ENCODE peak calls at places on chromosomes 6 and 20, in seven cellular contexts. T is RWPE1, D is A549, O is fibroblast of lung, K is AG04449, R is lung, M is AG04450. Y is an unnamed sample.
A peak's percentile ranks its signal among the peaks of the same experiment; 100 is the strongest.

GRCh38 chr6:78010130-78010529 is 357.3 kb downstream of the MEI4 start:
- DNase-seq in R (no peak), K (no peak), M (no peak), T (no peak), D (no peak), O (no peak), Y (no peak)

GRCh38 chr20:41202426-41202825 is 65.1 kb downstream of the PLCG1 start:
- DNase-seq in M (no peak), R (no peak), O (no peak), D (no peak), T (no peak), K (no peak), Y (no peak)

GRCh38 chr20:25053207-25054132 is 4.5 kb downstream of the ACSS1 start:
- DNase-seq in O (peak; percentile 51), K (no peak), T (no peak), D (no peak), R (no peak), M (no peak), Y (no peak)

GRCh38 chr6:156437084-156437879 is 339.9 kb upstream of the ARID1B start:
- DNase-seq in T (no peak), K (no peak), M (no peak), O (no peak), R (no peak), D (no peak), Y (peak; percentile 42)

GRCh38 chr6:145063091-145063490 is 672.2 kb downstream of the EPM2A start:
- DNase-seq in K (no peak), O (peak; percentile 33), T (no peak), D (no peak), M (no peak), R (no peak), Y (no peak)

GRCh38 chr20:56411759-56412472 is at the start of gene CASS4:
- DNase-seq in O (peak; percentile 93), T (no peak), K (peak; percentile 70), R (no peak), M (peak; percentile 63), D (no peak), Y (no peak)

GRCh38 chr20:40510622-40511021 is 178.4 kb downstream of the MAFB start:
- DNase-seq in D (no peak), T (no peak), M (no peak), K (no peak), O (no peak), R (no peak), Y (no peak)

GRCh38 chr6:62707156-62707555 is 421.1 kb upstream of the KHDRBS2 start:
- DNase-seq in R (no peak), M (no peak), T (no peak), D (no peak), K (no peak), O (no peak), Y (no peak)

GRCh38 chr6:109897025-109897424 is 81.1 kb upstream of the GPR6 start:
- DNase-seq in K (no peak), D (no peak), T (no peak), M (no peak), O (no peak), R (no peak), Y (no peak)

GRCh38 chr6:1381397-1382330 is 7.7 kb upstream of the FOXF2 start:
- DNase-seq in T (peak; percentile 48), K (no peak), D (no peak), R (no peak), O (peak; percentile 50), M (no peak), Y (no peak)

GRCh38 chr20:53331151-53331973 is 262.3 kb downstream of the ZNF217 start:
- DNase-seq in M (no peak), R (no peak), O (peak; percentile 12), K (no peak), T (peak; percentile 57), D (peak; percentile 31), Y (no peak)

GRCh38 chr6:130390890-130391289 is 25.1 kb downstream of the TMEM200A start:
- DNase-seq in R (no peak), M (no peak), D (no peak), K (no peak), O (no peak), T (no peak), Y (no peak)

GRCh38 chr20:63578224-63579016 is 4.4 kb upstream of the HELZ2 start:
- DNase-seq in D (no peak), T (no peak), O (no peak), K (no peak), M (no peak), R (no peak), Y (no peak)

GRCh38 chr6:106063448-106063850 is 22.7 kb upstream of the PRDM1 start:
- DNase-seq in R (no peak), K (no peak), T (peak; percentile 52), D (no peak), M (no peak), O (peak; percentile 47), Y (no peak)

GRCh38 chr20:63118303-63118670 is 97.6 kb downstream of the YTHDF1 start:
- DNase-seq in O (no peak), K (no peak), M (no peak), R (no peak), D (no peak), T (no peak), Y (no peak)

GRCh38 chr6:168364793-168365421 is 45.3 kb upstream of the DACT2 start:
- DNase-seq in M (no peak), O (no peak), K (no peak), T (no peak), D (no peak), R (no peak), Y (no peak)

GRCh38 chr6:28137458-28138020 is 4.1 kb upstream of the ZKSCAN8 start:
- DNase-seq in O (no peak), D (no peak), K (no peak), R (no peak), M (no peak), T (no peak), Y (no peak)

DNA sequence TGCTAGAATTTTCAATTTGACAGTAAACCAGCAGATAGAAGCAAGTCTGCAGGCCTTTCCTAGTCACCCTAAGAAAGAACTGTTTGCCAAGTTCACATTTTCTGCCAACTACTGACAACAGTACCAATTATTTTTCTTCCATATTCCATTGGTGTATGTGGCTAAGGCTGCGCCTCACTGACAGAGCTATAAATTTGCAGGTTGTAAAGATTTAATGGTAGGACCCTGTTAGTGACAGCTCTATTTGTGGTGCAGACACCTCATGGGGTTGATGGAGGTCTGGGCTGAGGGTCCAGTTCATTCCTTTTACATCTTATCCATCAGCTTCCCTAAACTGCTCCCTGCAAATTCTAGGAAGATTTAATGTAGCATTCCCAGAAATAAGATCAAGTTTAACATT is 228.5 kb downstream of the FRK start:
- DNase-seq in T (no peak), K (no peak), M (no peak), D (no peak), O (no peak), R (no peak), Y (no peak)
- TF ChIP-seq CTCF in T (no peak), K (no peak), M (no peak), D (no peak), O (no peak), R (no peak), Y (no peak)

GRCh38 chr20:42979720-42980119 is 210.0 kb downstream of the PTPRT start:
- DNase-seq in R (no peak), T (no peak), O (no peak), K (no peak), D (no peak), M (no peak), Y (no peak)

GRCh38 chr20:42987376-42988114 is 202.2 kb downstream of the PTPRT start:
- DNase-seq in R (no peak), D (no peak), O (no peak), K (no peak), T (no peak), M (no peak), Y (no peak)

GRCh38 chr20:42986143-42986773 is 203.4 kb downstream of the PTPRT start:
- DNase-seq in D (no peak), M (no peak), T (no peak), O (no peak), R (no peak), K (no peak), Y (no peak)

GRCh38 chr20:42981258-42981657 is 208.4 kb downstream of the PTPRT start:
- DNase-seq in M (no peak), O (no peak), R (no peak), T (no peak), K (no peak), D (no peak), Y (no peak)

GRCh38 chr20:42985628-42986027 is 204.1 kb downstream of the PTPRT start:
- DNase-seq in R (no peak), K (no peak), T (no peak), M (no peak), O (no peak), D (no peak), Y (no peak)
- TF ChIP-seq CTCF in R (no peak), K (no peak), T (no peak), M (no peak), O (no peak), D (no peak), Y (no peak)

GRCh38 chr20:1507276-1507675 is 16.1 kb upstream of the SIRPB2 start:
- DNase-seq in T (no peak), M (no peak), D (no peak), R (no peak), K (no peak), O (no peak), Y (no peak)

GRCh38 chr20:1508576-1508975 is 17.4 kb upstream of the SIRPB2 start:
- DNase-seq in T (no peak), M (no peak), R (no peak), O (no peak), K (no peak), D (no peak), Y (no peak)

GRCh38 chr20:1505871-1506270 is 14.7 kb upstream of the SIRPB2 start:
- DNase-seq in T (peak; percentile 35), O (no peak), K (no peak), R (no peak), M (no peak), D (no peak), Y (no peak)

GRCh38 chr20:1505361-1505760 is 14.1 kb upstream of the SIRPB2 start:
- DNase-seq in M (no peak), T (peak; percentile 65), O (no peak), R (no peak), K (no peak), D (peak; percentile 14), Y (no peak)

GRCh38 chr20:1509237-1509636 is 18.0 kb upstream of the SIRPB2 start:
- DNase-seq in D (peak; percentile 39), T (no peak), R (no peak), O (peak; percentile 10), M (no peak), K (no peak), Y (no peak)
- TF ChIP-seq CTCF in D (peak; percentile 56), T (peak; percentile 34), R (peak; percentile 24), O (peak; percentile 28), M (peak; percentile 39), K (peak; percentile 34), Y (no peak)

DNA sequence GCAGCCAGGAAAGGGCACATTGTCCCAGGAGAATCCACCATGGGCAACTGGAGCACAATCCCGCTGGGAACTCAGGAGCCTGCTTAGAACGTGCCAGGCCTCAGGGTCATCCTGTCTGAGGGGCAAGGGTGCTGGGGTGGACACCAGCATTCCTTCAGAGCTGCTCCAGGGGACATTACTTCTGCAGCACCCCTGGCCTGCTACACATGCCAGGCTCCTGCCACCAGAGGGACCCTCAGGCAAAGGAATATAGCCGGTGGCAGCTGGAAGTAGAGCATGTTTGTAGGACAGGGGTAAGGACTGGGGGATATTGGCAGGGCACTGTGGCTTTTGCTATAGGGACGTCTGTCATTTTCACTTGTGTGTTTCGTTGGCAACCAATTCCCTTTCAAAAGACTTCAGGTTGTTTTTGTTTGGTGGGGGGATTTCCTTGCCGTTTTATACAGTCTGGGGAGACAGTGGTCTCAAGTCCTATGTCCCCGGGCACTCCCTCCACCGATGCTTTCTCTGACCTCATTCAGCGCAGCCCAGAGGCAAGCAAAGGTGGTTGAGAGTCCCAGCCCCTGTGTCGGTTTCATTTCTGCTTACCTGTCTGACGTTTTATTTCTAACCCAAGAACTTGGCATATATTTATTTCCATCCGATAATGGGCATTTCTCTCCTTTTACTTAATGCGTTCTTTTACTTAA is 130.8 kb downstream of the JPH2 start:
- DNase-seq in R (no peak), O (no peak), K (no peak), M (no peak), D (peak; percentile 36), T (peak; percentile 41), Y (no peak)
- TF ChIP-seq CTCF in R (no peak), O (no peak), K (peak; percentile 58), M (peak; percentile 35), D (peak; percentile 33), T (peak; percentile 28), Y (peak; percentile 23)